ENCODE peak calls at places on chromosome 2, in nine cellular contexts. One of them, this sample, is unnamed.

GRCh38 chr2:6865346-6866238 is at the start of gene CMPK2:
- DNase-seq in NCI-H1694 treated with DMSO at 0.1 percent for 48 hours: peak; percentile 66
- DNase-seq in cardiac fibroblast: peak; percentile 34
- DNase-seq in stimulated activated CD8-positive, alpha-beta memory T cell treated with anti-CD3 and anti-CD28 coated beads, Interleukin-15, amount 100 ng/mL, for 24 hours: peak; percentile 44
- DNase-seq in SIG-M5: no peak
- DNase-seq in amniotic stem cell: peak; percentile 9
- DNase-seq in Kasumi-1: peak; percentile 57
- DNase-seq in COR-L47: peak; percentile 65
- DNase-seq in nephron progenitor cell: peak; percentile 72
- DNase-seq in this sample: peak; percentile 36

GRCh38 chr2:200383380-200384110 is 77.1 kb downstream of the SPATS2L start:
- DNase-seq in NCI-H1694 treated with DMSO at 0.1 percent for 48 hours: no peak
- DNase-seq in cardiac fibroblast: peak; percentile 74
- DNase-seq in stimulated activated CD8-positive, alpha-beta memory T cell treated with anti-CD3 and anti-CD28 coated beads, Interleukin-15, amount 100 ng/mL, for 24 hours: no peak
- DNase-seq in SIG-M5: no peak
- DNase-seq in amniotic stem cell: no peak
- DNase-seq in Kasumi-1: peak; percentile 8
- DNase-seq in COR-L47: no peak
- DNase-seq in nephron progenitor cell: no peak
- DNase-seq in this sample: no peak

GRCh38 chr2:12941203-12941602 is 224.5 kb downstream of the TRIB2 start:
- DNase-seq in NCI-H1694 treated with DMSO at 0.1 percent for 48 hours: no peak
- DNase-seq in cardiac fibroblast: no peak
- DNase-seq in stimulated activated CD8-positive, alpha-beta memory T cell treated with anti-CD3 and anti-CD28 coated beads, Interleukin-15, amount 100 ng/mL, for 24 hours: no peak
- DNase-seq in SIG-M5: no peak
- DNase-seq in amniotic stem cell: no peak
- DNase-seq in Kasumi-1: no peak
- DNase-seq in COR-L47: no peak
- DNase-seq in nephron progenitor cell: no peak
- DNase-seq in this sample: no peak

GRCh38 chr2:202060218-202060617 is 12.8 kb upstream of the KIAA2012 start:
- DNase-seq in NCI-H1694 treated with DMSO at 0.1 percent for 48 hours: no peak
- DNase-seq in cardiac fibroblast: no peak
- DNase-seq in stimulated activated CD8-positive, alpha-beta memory T cell treated with anti-CD3 and anti-CD28 coated beads, Interleukin-15, amount 100 ng/mL, for 24 hours: no peak
- DNase-seq in SIG-M5: no peak
- DNase-seq in amniotic stem cell: no peak
- DNase-seq in Kasumi-1: peak; percentile 70
- DNase-seq in COR-L47: no peak
- DNase-seq in nephron progenitor cell: no peak
- DNase-seq in this sample: no peak

GRCh38 chr2:222193328-222194008 is 105.3 kb downstream of the PAX3 start:
- DNase-seq in NCI-H1694 treated with DMSO at 0.1 percent for 48 hours: no peak
- DNase-seq in cardiac fibroblast: no peak
- DNase-seq in stimulated activated CD8-positive, alpha-beta memory T cell treated with anti-CD3 and anti-CD28 coated beads, Interleukin-15, amount 100 ng/mL, for 24 hours: no peak
- DNase-seq in SIG-M5: no peak
- DNase-seq in amniotic stem cell: no peak
- DNase-seq in Kasumi-1: no peak
- DNase-seq in COR-L47: no peak
- DNase-seq in nephron progenitor cell: no peak
- DNase-seq in this sample: no peak

GRCh38 chr2:9717886-9718451 is 87.2 kb upstream of the YWHAQ start:
- DNase-seq in NCI-H1694 treated with DMSO at 0.1 percent for 48 hours: no peak
- DNase-seq in cardiac fibroblast: no peak
- DNase-seq in stimulated activated CD8-positive, alpha-beta memory T cell treated with anti-CD3 and anti-CD28 coated beads, Interleukin-15, amount 100 ng/mL, for 24 hours: no peak
- DNase-seq in SIG-M5: no peak
- DNase-seq in amniotic stem cell: no peak
- DNase-seq in Kasumi-1: no peak
- DNase-seq in COR-L47: no peak
- DNase-seq in nephron progenitor cell: no peak
- DNase-seq in this sample: no peak

GRCh38 chr2:191878576-191879298 is 31.8 kb upstream of the CAVIN2 start:
- DNase-seq in NCI-H1694 treated with DMSO at 0.1 percent for 48 hours: no peak
- DNase-seq in cardiac fibroblast: peak; percentile 87
- DNase-seq in stimulated activated CD8-positive, alpha-beta memory T cell treated with anti-CD3 and anti-CD28 coated beads, Interleukin-15, amount 100 ng/mL, for 24 hours: no peak
- DNase-seq in SIG-M5: no peak
- DNase-seq in amniotic stem cell: peak; percentile 21
- DNase-seq in Kasumi-1: no peak
- DNase-seq in COR-L47: no peak
- DNase-seq in nephron progenitor cell: no peak
- DNase-seq in this sample: no peak

GRCh38 chr2:219184116-219184515 is 6.0 kb downstream of the RETREG2 start:
- DNase-seq in NCI-H1694 treated with DMSO at 0.1 percent for 48 hours: peak; percentile 81
- DNase-seq in cardiac fibroblast: no peak
- DNase-seq in stimulated activated CD8-positive, alpha-beta memory T cell treated with anti-CD3 and anti-CD28 coated beads, Interleukin-15, amount 100 ng/mL, for 24 hours: no peak
- DNase-seq in SIG-M5: no peak
- DNase-seq in amniotic stem cell: no peak
- DNase-seq in Kasumi-1: no peak
- DNase-seq in COR-L47: no peak
- DNase-seq in nephron progenitor cell: no peak
- DNase-seq in this sample: no peak

GRCh38 chr2:169849710-169850109 is 22.5 kb downstream of the UBR3 start:
- DNase-seq in NCI-H1694 treated with DMSO at 0.1 percent for 48 hours: no peak
- DNase-seq in cardiac fibroblast: no peak
- DNase-seq in stimulated activated CD8-positive, alpha-beta memory T cell treated with anti-CD3 and anti-CD28 coated beads, Interleukin-15, amount 100 ng/mL, for 24 hours: no peak
- DNase-seq in SIG-M5: no peak
- DNase-seq in amniotic stem cell: no peak
- DNase-seq in Kasumi-1: no peak
- DNase-seq in COR-L47: no peak
- DNase-seq in nephron progenitor cell: no peak
- DNase-seq in this sample: no peak

GRCh38 chr2:118847447-118848172 is at the start of gene EN1:
- DNase-seq in NCI-H1694 treated with DMSO at 0.1 percent for 48 hours: peak; percentile 87
- DNase-seq in cardiac fibroblast: peak; percentile 69
- DNase-seq in stimulated activated CD8-positive, alpha-beta memory T cell treated with anti-CD3 and anti-CD28 coated beads, Interleukin-15, amount 100 ng/mL, for 24 hours: no peak
- DNase-seq in SIG-M5: no peak
- DNase-seq in amniotic stem cell: no peak
- DNase-seq in Kasumi-1: no peak
- DNase-seq in COR-L47: no peak
- DNase-seq in nephron progenitor cell: peak; percentile 54
- DNase-seq in this sample: peak; percentile 80

GRCh38 chr2:32688511-32688910 is 60.7 kb downstream of the TTC27 start:
- DNase-seq in NCI-H1694 treated with DMSO at 0.1 percent for 48 hours: no peak
- DNase-seq in cardiac fibroblast: peak; percentile 52
- DNase-seq in stimulated activated CD8-positive, alpha-beta memory T cell treated with anti-CD3 and anti-CD28 coated beads, Interleukin-15, amount 100 ng/mL, for 24 hours: no peak
- DNase-seq in SIG-M5: peak; percentile 23
- DNase-seq in amniotic stem cell: no peak
- DNase-seq in Kasumi-1: peak; percentile 9
- DNase-seq in COR-L47: no peak
- DNase-seq in nephron progenitor cell: no peak
- DNase-seq in this sample: no peak

GRCh38 chr2:157052685-157053224 is 204.8 kb upstream of the GALNT5 start:
- DNase-seq in NCI-H1694 treated with DMSO at 0.1 percent for 48 hours: no peak
- DNase-seq in cardiac fibroblast: peak; percentile 85
- DNase-seq in stimulated activated CD8-positive, alpha-beta memory T cell treated with anti-CD3 and anti-CD28 coated beads, Interleukin-15, amount 100 ng/mL, for 24 hours: no peak
- DNase-seq in SIG-M5: no peak
- DNase-seq in amniotic stem cell: peak; percentile 7
- DNase-seq in Kasumi-1: no peak
- DNase-seq in COR-L47: no peak
- DNase-seq in nephron progenitor cell: no peak
- DNase-seq in this sample: no peak

GRCh38 chr2:223465793-223466192 is 136.4 kb downstream of the SCG2 start:
- DNase-seq in NCI-H1694 treated with DMSO at 0.1 percent for 48 hours: no peak
- DNase-seq in cardiac fibroblast: peak; percentile 99
- DNase-seq in stimulated activated CD8-positive, alpha-beta memory T cell treated with anti-CD3 and anti-CD28 coated beads, Interleukin-15, amount 100 ng/mL, for 24 hours: no peak
- DNase-seq in SIG-M5: peak; percentile 93
- DNase-seq in amniotic stem cell: peak; percentile 49
- DNase-seq in Kasumi-1: peak; percentile 54
- DNase-seq in COR-L47: no peak
- DNase-seq in nephron progenitor cell: no peak
- DNase-seq in this sample: no peak

GRCh38 chr2:43157506-43158232 is 68.7 kb downstream of the ZFP36L2 start:
- DNase-seq in NCI-H1694 treated with DMSO at 0.1 percent for 48 hours: no peak
- DNase-seq in cardiac fibroblast: no peak
- DNase-seq in stimulated activated CD8-positive, alpha-beta memory T cell treated with anti-CD3 and anti-CD28 coated beads, Interleukin-15, amount 100 ng/mL, for 24 hours: no peak
- DNase-seq in SIG-M5: no peak
- DNase-seq in amniotic stem cell: no peak
- DNase-seq in Kasumi-1: no peak
- DNase-seq in COR-L47: no peak
- DNase-seq in nephron progenitor cell: no peak
- DNase-seq in this sample: no peak

GRCh38 chr2:1912771-1913170 is 168.5 kb upstream of the PXDN start:
- DNase-seq in NCI-H1694 treated with DMSO at 0.1 percent for 48 hours: no peak
- DNase-seq in cardiac fibroblast: no peak
- DNase-seq in stimulated activated CD8-positive, alpha-beta memory T cell treated with anti-CD3 and anti-CD28 coated beads, Interleukin-15, amount 100 ng/mL, for 24 hours: no peak
- DNase-seq in SIG-M5: no peak
- DNase-seq in amniotic stem cell: no peak
- DNase-seq in Kasumi-1: no peak
- DNase-seq in COR-L47: no peak
- DNase-seq in nephron progenitor cell: no peak
- DNase-seq in this sample: no peak